ENCODE peak calls at places on chromosomes 7 and 10, in five cellular contexts. One of them, this sample, is unnamed.

GRCh38 chr7:127683776-127684681 is 32.0 kb downstream of the SND1 start:
- DNase-seq in activated T-cell treated with anti-CD3 and anti-CD28 coated beads for 1 hour: no peak
- DNase-seq in nucleus accumbens: no peak
- DNase-seq in hepatocyte: no peak
- DNase-seq in stimulated activated CD8-positive, alpha-beta memory T cell treated with anti-CD3 and anti-CD28 coated beads, Interleukin-2, amount 100 ng/mL, for 1 hour: no peak
- DNase-seq in this sample: no peak

GRCh38 chr10:34821587-34822585 is 6.8 kb upstream of the PARD3 start:
- DNase-seq in stimulated activated CD8-positive, alpha-beta memory T cell treated with anti-CD3 and anti-CD28 coated beads, Interleukin-2, amount 100 ng/mL, for 1 hour: no peak
- DNase-seq in hepatocyte: peak
- DNase-seq in nucleus accumbens: no peak
- DNase-seq in activated T-cell treated with anti-CD3 and anti-CD28 coated beads for 1 hour: no peak
- DNase-seq in this sample: no peak

GRCh38 chr10:109924947-109925620 is 1.8 kb upstream of the XPNPEP1 start:
- DNase-seq in activated T-cell treated with anti-CD3 and anti-CD28 coated beads for 1 hour: no peak
- DNase-seq in stimulated activated CD8-positive, alpha-beta memory T cell treated with anti-CD3 and anti-CD28 coated beads, Interleukin-2, amount 100 ng/mL, for 1 hour: no peak
- DNase-seq in hepatocyte: no peak
- DNase-seq in nucleus accumbens: no peak
- DNase-seq in this sample: no peak

GRCh38 chr7:24576171-24577052 is 3.2 kb downstream of the PALS2 start:
- DNase-seq in nucleus accumbens: no peak
- DNase-seq in hepatocyte: peak
- DNase-seq in activated T-cell treated with anti-CD3 and anti-CD28 coated beads for 1 hour: no peak
- DNase-seq in stimulated activated CD8-positive, alpha-beta memory T cell treated with anti-CD3 and anti-CD28 coated beads, Interleukin-2, amount 100 ng/mL, for 1 hour: no peak
- DNase-seq in this sample: no peak

GRCh38 chr7:140364819-140365218 is 33.5 kb downstream of the SLC37A3 start:
- DNase-seq in stimulated activated CD8-positive, alpha-beta memory T cell treated with anti-CD3 and anti-CD28 coated beads, Interleukin-2, amount 100 ng/mL, for 1 hour: no peak
- DNase-seq in hepatocyte: no peak
- DNase-seq in nucleus accumbens: no peak
- DNase-seq in activated T-cell treated with anti-CD3 and anti-CD28 coated beads for 1 hour: no peak
- DNase-seq in this sample: no peak

GRCh38 chr7:156773966-156774365 is 119.0 kb downstream of the LMBR1 start:
- DNase-seq in stimulated activated CD8-positive, alpha-beta memory T cell treated with anti-CD3 and anti-CD28 coated beads, Interleukin-2, amount 100 ng/mL, for 1 hour: no peak
- DNase-seq in nucleus accumbens: no peak
- DNase-seq in hepatocyte: no peak
- DNase-seq in activated T-cell treated with anti-CD3 and anti-CD28 coated beads for 1 hour: no peak
- DNase-seq in this sample: no peak

GRCh38 chr7:44267719-44268413 is 57.5 kb downstream of the CAMK2B start:
- DNase-seq in nucleus accumbens: no peak
- DNase-seq in hepatocyte: no peak
- DNase-seq in activated T-cell treated with anti-CD3 and anti-CD28 coated beads for 1 hour: no peak
- DNase-seq in stimulated activated CD8-positive, alpha-beta memory T cell treated with anti-CD3 and anti-CD28 coated beads, Interleukin-2, amount 100 ng/mL, for 1 hour: no peak
- DNase-seq in this sample: no peak

GRCh38 chr7:92697414-92697813 is 107.2 kb upstream of the FAM133B start:
- DNase-seq in stimulated activated CD8-positive, alpha-beta memory T cell treated with anti-CD3 and anti-CD28 coated beads, Interleukin-2, amount 100 ng/mL, for 1 hour: no peak
- DNase-seq in nucleus accumbens: no peak
- DNase-seq in activated T-cell treated with anti-CD3 and anti-CD28 coated beads for 1 hour: no peak
- DNase-seq in hepatocyte: no peak
- DNase-seq in this sample: no peak

GRCh38 chr10:70528726-70529362 is 50.3 kb downstream of the PALD1 start:
- DNase-seq in stimulated activated CD8-positive, alpha-beta memory T cell treated with anti-CD3 and anti-CD28 coated beads, Interleukin-2, amount 100 ng/mL, for 1 hour: no peak
- DNase-seq in hepatocyte: no peak
- DNase-seq in nucleus accumbens: no peak
- DNase-seq in activated T-cell treated with anti-CD3 and anti-CD28 coated beads for 1 hour: no peak
- DNase-seq in this sample: no peak

GRCh38 chr7:95478139-95479037 is 7.4 kb upstream of the ASB4 start:
- DNase-seq in stimulated activated CD8-positive, alpha-beta memory T cell treated with anti-CD3 and anti-CD28 coated beads, Interleukin-2, amount 100 ng/mL, for 1 hour: no peak
- DNase-seq in hepatocyte: peak
- DNase-seq in activated T-cell treated with anti-CD3 and anti-CD28 coated beads for 1 hour: no peak
- DNase-seq in nucleus accumbens: peak
- DNase-seq in this sample: no peak

GRCh38 chr10:79020605-79021004 is 48.2 kb upstream of the ZMIZ1 start:
- DNase-seq in hepatocyte: no peak
- DNase-seq in activated T-cell treated with anti-CD3 and anti-CD28 coated beads for 1 hour: no peak
- DNase-seq in stimulated activated CD8-positive, alpha-beta memory T cell treated with anti-CD3 and anti-CD28 coated beads, Interleukin-2, amount 100 ng/mL, for 1 hour: no peak
- DNase-seq in nucleus accumbens: no peak
- DNase-seq in this sample: peak

GRCh38 chr7:101586078-101586941 is 42.8 kb downstream of the MYL10 start:
- DNase-seq in nucleus accumbens: no peak
- DNase-seq in hepatocyte: peak
- DNase-seq in stimulated activated CD8-positive, alpha-beta memory T cell treated with anti-CD3 and anti-CD28 coated beads, Interleukin-2, amount 100 ng/mL, for 1 hour: no peak
- DNase-seq in activated T-cell treated with anti-CD3 and anti-CD28 coated beads for 1 hour: no peak
- DNase-seq in this sample: peak

GRCh38 chr7:44796034-44796503 is 412 bp upstream of the PPIA start:
- DNase-seq in activated T-cell treated with anti-CD3 and anti-CD28 coated beads for 1 hour: no peak
- DNase-seq in stimulated activated CD8-positive, alpha-beta memory T cell treated with anti-CD3 and anti-CD28 coated beads, Interleukin-2, amount 100 ng/mL, for 1 hour: no peak
- DNase-seq in hepatocyte: no peak
- DNase-seq in nucleus accumbens: no peak
- DNase-seq in this sample: peak

GRCh38 chr7:66597472-66597871 is 31.2 kb upstream of the KCTD7 start:
- DNase-seq in activated T-cell treated with anti-CD3 and anti-CD28 coated beads for 1 hour: no peak
- DNase-seq in nucleus accumbens: no peak
- DNase-seq in hepatocyte: peak
- DNase-seq in stimulated activated CD8-positive, alpha-beta memory T cell treated with anti-CD3 and anti-CD28 coated beads, Interleukin-2, amount 100 ng/mL, for 1 hour: no peak
- DNase-seq in this sample: no peak

GRCh38 chr7:79453558-79454324 is at the start of gene MAGI2:
- DNase-seq in hepatocyte: peak
- DNase-seq in nucleus accumbens: peak
- DNase-seq in activated T-cell treated with anti-CD3 and anti-CD28 coated beads for 1 hour: no peak
- DNase-seq in stimulated activated CD8-positive, alpha-beta memory T cell treated with anti-CD3 and anti-CD28 coated beads, Interleukin-2, amount 100 ng/mL, for 1 hour: no peak
- DNase-seq in this sample: peak